ENCODE peak calls at places on chromosome 19, in eight cellular contexts. G, V, D, C, N, W, F and H are unnamed samples.

GRCh38 chr19:10049626-10050025 is 36.3 kb downstream of the RDH8 start:
- DNase-seq in G (no peak), D (no peak), C (no peak), V (no peak), W (no peak), F (no peak), N (no peak), H (no peak)

GRCh38 chr19:19464339-19465098 is 50.8 kb downstream of the TSSK6 start:
- DNase-seq in N (no peak), F (no peak), D (peak), C (peak), W (peak), G (no peak), V (peak), H (no peak)

GRCh38 chr19:35122687-35123551 is 7.3 kb downstream of the FXYD3 start:
- DNase-seq in D (no peak), F (no peak), W (no peak), V (no peak), N (no peak), C (no peak), G (no peak), H (no peak)

GRCh38 chr19:9144920-9145319 is 4.7 kb downstream of the ZNF317 start:
- DNase-seq in G (peak), N (no peak), D (no peak), V (peak), C (no peak), W (no peak), F (no peak), H (no peak)

GRCh38 chr19:3494051-3494450 is 6.4 kb downstream of the DOHH start:
- DNase-seq in G (no peak), D (no peak), V (no peak), W (no peak), C (peak), N (no peak), F (no peak), H (no peak)

GRCh38 chr19:30001794-30002193 is 59.8 kb downstream of the URI1 start:
- DNase-seq in F (no peak), V (peak), W (peak), N (peak), C (no peak), D (no peak), G (peak), H (no peak)

GRCh38 chr19:3272952-3273351 is 48.5 kb downstream of the CELF5 start:
- DNase-seq in G (no peak), V (no peak), W (no peak), D (no peak), N (no peak), F (no peak), C (no peak), H (no peak)

GRCh38 chr19:1745589-1746031 is 7.7 kb upstream of the ONECUT3 start:
- DNase-seq in D (no peak), G (peak), C (peak), V (peak), F (no peak), W (no peak), N (no peak), H (no peak)

GRCh38 chr19:1746401-1747284 is 6.7 kb upstream of the ONECUT3 start:
- DNase-seq in C (no peak), D (no peak), N (no peak), W (peak), G (peak), V (peak), F (no peak), H (no peak)

GRCh38 chr19:1128111-1128510 is 24.3 kb downstream of the GPX4 start:
- DNase-seq in C (no peak), G (no peak), F (no peak), D (no peak), W (no peak), V (no peak), N (no peak), H (no peak)

GRCh38 chr19:1837222-1837565 is 11.1 kb downstream of the REXO1 start:
- DNase-seq in C (no peak), G (no peak), F (no peak), N (no peak), V (no peak), W (no peak), D (no peak), H (no peak)

GRCh38 chr19:40588926-40589569 is 12.1 kb upstream of the LTBP4 start:
- DNase-seq in C (no peak), G (no peak), D (no peak), N (no peak), F (no peak), V (no peak), W (no peak), H (no peak)

GRCh38 chr19:1145635-1146417 is 28.2 kb downstream of the SBNO2 start:
- DNase-seq in C (no peak), V (no peak), G (no peak), D (no peak), N (no peak), F (no peak), W (no peak), H (no peak)

GRCh38 chr19:55694656-55695491 is 19.8 kb downstream of the EPN1 start:
- DNase-seq in N (no peak), F (no peak), D (no peak), G (no peak), C (no peak), V (no peak), W (no peak), H (no peak)

GRCh38 chr19:10453852-10454251 is 33.5 kb downstream of the PDE4A start:
- DNase-seq in V (no peak), W (no peak), F (no peak), N (no peak), D (no peak), G (no peak), C (no peak), H (no peak)

GRCh38 chr19:618674-619285 is 14.6 kb downstream of the POLRMT start:
- DNase-seq in G (no peak), C (no peak), W (no peak), F (no peak), V (no peak), N (no peak), D (no peak), H (no peak)

GRCh38 chr19:18141031-18141430 is 11.9 kb upstream of the PIK3R2 start:
- DNase-seq in V (no peak), C (no peak), D (no peak), N (no peak), G (no peak), F (no peak), W (peak), H (no peak)

GRCh38 chr19:38975214-38975860 is at the start of gene FBXO17:
- DNase-seq in V (peak), D (peak), C (peak), G (peak), F (peak), N (no peak), W (peak), H (peak)

GRCh38 chr19:11624064-11624463 is 26.8 kb downstream of the ZNF627 start:
- DNase-seq in F (no peak), W (peak), G (no peak), N (peak), D (peak), C (no peak), V (peak), H (no peak)

GRCh38 chr19:35000338-35000646 is 169 bp downstream of the GRAMD1A start:
- DNase-seq in N (no peak), F (no peak), D (no peak), G (no peak), W (no peak), V (no peak), C (no peak), H (no peak)

GRCh38 chr19:11451327-11451941 is 16.0 kb downstream of the PRKCSH start:
- DNase-seq in V (no peak), G (no peak), C (no peak), F (no peak), W (no peak), D (no peak), N (no peak), H (no peak)

GRCh38 chr19:1211494-1212234 is 6.1 kb downstream of the STK11 start:
- DNase-seq in N (no peak), F (no peak), D (peak), W (no peak), V (no peak), G (peak), C (peak), H (no peak)

GRCh38 chr19:53012006-53012405 is 1.7 kb upstream of the ERVV-1 start:
- DNase-seq in N (no peak), C (no peak), V (no peak), D (no peak), F (no peak), G (no peak), W (no peak), H (no peak)

GRCh38 chr19:8212212-8212611 is 3.0 kb downstream of the CERS4 start:
- DNase-seq in V (no peak), G (no peak), C (no peak), W (no peak), N (no peak), D (no peak), F (no peak), H (no peak)

GRCh38 chr19:10612515-10613119 is 12.7 kb upstream of the SLC44A2 start:
- DNase-seq in F (peak), C (no peak), V (no peak), N (no peak), D (peak), G (no peak), W (no peak), H (no peak)

GRCh38 chr19:17719730-17720486 is 628 bp downstream of the MAP1S start:
- DNase-seq in V (no peak), N (no peak), W (no peak), F (peak), D (peak), C (peak), G (no peak), H (no peak)

GRCh38 chr19:38837656-38838121 is 6.1 kb upstream of the ECH1 start:
- DNase-seq in C (no peak), G (peak), F (no peak), D (no peak), W (no peak), V (no peak), N (no peak), H (no peak)

GRCh38 chr19:51015691-51016267 is 3.7 kb downstream of the KLK10 start:
- DNase-seq in G (no peak), C (no peak), N (no peak), W (no peak), F (no peak), V (no peak), D (no peak), H (no peak)

GRCh38 chr19:51014242-51014641 is 5.3 kb downstream of the KLK10 start:
- DNase-seq in C (no peak), D (no peak), V (no peak), W (no peak), N (no peak), G (no peak), F (no peak), H (no peak)

GRCh38 chr19:51018745-51019543 is 565 bp downstream of the KLK10 start:
- DNase-seq in W (no peak), N (no peak), F (no peak), C (peak), G (no peak), V (peak), D (no peak), H (no peak)

GRCh38 chr19:51019544-51019925 is at the start of gene KLK10:
- DNase-seq in W (no peak), V (no peak), D (no peak), F (no peak), N (no peak), C (no peak), G (no peak), H (no peak)

GRCh38 chr19:51016798-51017683 is 2.5 kb downstream of the KLK10 start:
- DNase-seq in F (peak), W (peak), G (peak), N (no peak), D (peak), V (peak), C (peak), H (peak)
- H3K4me3 ChIP-seq in F (no peak), W (no peak), G (peak), N (no peak), D (no peak), V (no peak), C (peak), H (peak)

DNA sequence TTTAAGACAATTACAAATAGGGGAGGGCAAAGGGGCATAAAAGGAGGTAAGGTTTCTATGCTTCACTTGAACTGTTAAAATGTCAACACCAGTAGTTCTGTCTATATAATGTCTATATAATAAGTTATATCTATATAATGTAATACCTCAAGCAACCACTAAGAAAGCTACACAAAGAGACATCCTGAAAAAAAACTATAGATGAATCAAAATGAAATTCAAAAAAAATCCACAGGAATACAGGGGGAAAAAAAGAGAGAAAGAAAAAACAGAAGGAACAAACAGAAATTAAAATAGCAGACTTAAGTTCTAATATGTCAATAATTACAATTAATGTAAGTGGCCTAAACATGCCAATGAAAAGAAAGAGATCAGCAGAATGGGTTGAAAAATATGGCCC is 186.0 kb downstream of the KCTD15 start:
- DNase-seq in G (no peak), D (no peak), W (no peak), C (no peak), V (no peak), F (no peak), N (no peak), H (no peak)
- TF ChIP-seq CTCF in G (no peak), D (peak), W (no peak), C (no peak), V (no peak), F (peak), N (no peak), H (no peak)

GRCh38 chr19:46546194-46546896 is 50.7 kb upstream of the PNMA8B start:
- DNase-seq in F (peak), C (peak), N (no peak), V (peak), D (peak), G (peak), W (peak), H (no peak)
- H3K4me3 ChIP-seq in F (peak), C (peak), N (no peak), V (peak), D (no peak), G (no peak), W (no peak), H (no peak)

GRCh38 chr19:51564791-51565190 is 6.3 kb upstream of the ZNF175 start:
- DNase-seq in V (no peak), W (no peak), D (no peak), C (peak), G (no peak), N (no peak), F (no peak), H (no peak)
- TF ChIP-seq CTCF in V (no peak), W (no peak), D (no peak), C (peak), G (no peak), N (no peak), F (no peak), H (no peak)

GRCh38 chr19:58395979-58396627 is 647 bp downstream of the RNF225 start:
- DNase-seq in G (no peak), N (no peak), C (peak), W (no peak), V (no peak), D (no peak), F (no peak), H (no peak)

GRCh38 chr19:58396691-58397532 is 1.5 kb downstream of the RNF225 start:
- DNase-seq in F (no peak), G (no peak), C (peak), W (no peak), D (no peak), V (no peak), N (no peak), H (no peak)

GRCh38 chr19:58394821-58395219 is 636 bp upstream of the RNF225 start:
- DNase-seq in W (no peak), N (no peak), V (no peak), G (peak), C (no peak), D (no peak), F (no peak), H (no peak)

GRCh38 chr19:58393725-58394033 is 1.8 kb upstream of the RNF225 start:
- DNase-seq in F (no peak), C (no peak), V (no peak), W (no peak), G (no peak), N (no peak), D (no peak), H (no peak)

DNA sequence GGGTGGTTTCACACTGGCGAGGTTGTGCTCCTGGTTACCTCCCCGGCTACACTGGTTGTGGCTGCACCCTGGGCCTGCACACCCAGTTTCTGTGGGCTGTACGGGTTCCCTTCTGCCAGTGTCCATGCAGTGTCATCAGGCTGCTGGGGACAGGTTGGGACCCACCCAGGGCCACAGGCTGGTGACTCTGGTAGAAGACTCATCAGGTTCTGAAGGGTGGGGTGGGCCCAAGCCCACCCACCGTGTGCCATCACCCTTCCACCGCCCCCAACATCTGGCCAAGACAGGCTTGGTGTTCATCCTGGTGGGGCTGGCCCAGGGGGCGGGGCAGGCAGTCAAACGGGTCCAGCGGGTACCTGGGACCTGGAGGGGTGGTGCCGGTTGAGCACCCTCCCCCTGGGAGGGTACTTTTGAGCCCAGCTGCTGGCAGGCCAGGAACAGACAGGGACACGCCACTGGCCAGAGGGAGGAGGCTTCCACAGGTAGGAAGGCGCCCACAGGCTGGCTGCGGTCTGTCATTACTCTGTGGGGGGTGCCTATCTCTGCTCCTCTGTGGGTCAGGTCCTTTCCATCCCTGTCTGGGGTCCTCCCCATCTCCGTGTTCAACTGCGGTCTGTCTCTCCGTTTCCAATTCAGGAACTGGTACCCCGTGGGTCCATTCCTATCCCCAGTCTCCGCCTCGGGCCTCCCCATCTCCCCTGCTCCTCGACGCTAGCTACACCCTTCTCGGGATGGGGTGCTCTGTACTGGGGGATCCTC is at the start of gene RNF225:
- DNase-seq in F (peak), C (peak), N (no peak), D (peak), W (no peak), V (no peak), G (peak), H (no peak)
- H3K4me3 ChIP-seq in F (no peak), C (peak), N (no peak), D (no peak), W (no peak), V (no peak), G (no peak), H (no peak)

DNA sequence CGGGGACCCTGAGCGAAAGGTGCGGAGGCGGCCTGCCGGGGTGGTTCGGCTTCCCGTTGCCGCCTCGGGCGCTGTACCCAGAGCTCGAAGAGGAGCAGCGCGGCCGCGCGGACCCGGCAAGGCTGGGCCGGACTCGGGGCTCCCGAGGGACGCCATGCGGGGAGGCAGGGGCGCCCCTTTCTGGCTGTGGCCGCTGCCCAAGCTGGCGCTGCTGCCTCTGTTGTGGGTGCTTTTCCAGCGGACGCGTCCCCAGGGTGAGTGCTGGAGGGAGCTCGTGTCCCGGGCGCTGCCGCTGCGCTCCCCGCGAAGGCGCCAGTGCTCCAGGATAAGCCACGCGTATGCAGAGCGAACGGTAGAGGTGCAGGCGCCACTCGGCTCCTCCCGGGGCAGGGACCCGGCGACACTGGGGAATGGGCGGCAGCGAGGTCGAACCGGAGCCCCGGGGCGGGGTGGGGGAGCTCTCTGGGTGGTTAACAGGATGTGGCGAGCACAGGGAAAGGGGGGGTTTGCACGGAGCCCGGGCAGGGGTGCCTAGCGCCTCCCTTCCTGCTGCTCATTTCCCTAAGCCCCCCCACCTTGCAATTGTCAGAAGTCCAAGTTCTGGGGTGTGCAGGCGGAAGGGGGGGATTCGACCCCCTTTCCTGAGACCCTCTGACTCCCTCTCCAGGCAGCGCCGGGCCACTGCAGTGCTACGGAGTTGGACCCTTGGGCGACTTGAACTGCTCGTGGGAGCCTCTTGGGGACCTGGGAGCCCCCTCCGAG is at the start of gene IL27RA:
- DNase-seq in D (peak), F (peak), N (no peak), C (peak), G (peak), W (peak), V (peak), H (peak)
- TF ChIP-seq CTCF in D (peak), F (peak), N (peak), C (peak), G (peak), W (peak), V (peak), H (peak)